ENCODE peak calls at places on chromosomes 4 and X, in five cellular contexts. P is fibroblast of lung; G is body of pancreas; F is CD4-positive, CD25-positive, alpha-beta regulatory T cell; S is H1. D is an unnamed sample.

GRCh38 chr4:139919513-139919912 is 234.5 kb downstream of the MAML3 start:
- DNase-seq in P (peak), G (peak), F (no peak), S (no peak), D (no peak)

GRCh38 chr4:109355835-109356234 is 53.4 kb upstream of the COL25A1 start:
- DNase-seq in P (no peak), G (no peak), F (no peak), S (no peak), D (no peak)

GRCh38 chr4:47410271-47410670 is 53.2 kb downstream of the COMMD8 start:
- DNase-seq in P (no peak), G (no peak), F (no peak), S (no peak), D (no peak)

GRCh38 chrX:30888526-30889146 is 418 bp downstream of the TAB3 start:
- DNase-seq in P (no peak), G (peak), F (peak), S (peak), D (no peak)

GRCh38 chrX:28058906-28059305 is 77.7 kb upstream of the DCAF8L1 start:
- DNase-seq in P (no peak), G (peak), F (no peak), S (no peak), D (no peak)

GRCh38 chr4:78014889-78015886 is 41.9 kb upstream of the FRAS1 start:
- DNase-seq in P (no peak), G (no peak), F (no peak), S (no peak), D (no peak)

GRCh38 chr4:169070071-169070894 is 60.2 kb upstream of the CBR4 start:
- DNase-seq in P (peak), G (peak), F (no peak), S (no peak), D (no peak)

GRCh38 chr4:172287112-172287511 is 473.9 kb downstream of the GALNTL6 start:
- DNase-seq in P (no peak), G (no peak), F (no peak), S (no peak), D (no peak)

GRCh38 chr4:16585053-16585452 is 313.4 kb downstream of the LDB2 start:
- DNase-seq in P (no peak), G (no peak), F (no peak), S (no peak), D (no peak)

GRCh38 chr4:88792268-88792781 is 94.7 kb upstream of the NAP1L5 start:
- DNase-seq in P (peak), G (no peak), F (no peak), S (no peak), D (no peak)

GRCh38 chrX:71859637-71860036 is 51.0 kb upstream of the NHSL2 start:
- DNase-seq in P (peak), G (peak), F (peak), S (no peak), D (peak)

GRCh38 chrX:48045410-48046311 is 25.8 kb downstream of the ZNF630 start:
- DNase-seq in P (peak), G (peak), F (no peak), S (no peak), D (no peak)

GRCh38 chr4:163610642-163611041 is 116.2 kb downstream of the TMA16 start:
- DNase-seq in P (no peak), G (no peak), F (no peak), S (no peak), D (no peak)

GRCh38 chr4:94455081-94455480 is 3.3 kb downstream of the PDLIM5 start:
- DNase-seq in P (peak), G (peak), F (no peak), S (no peak), D (no peak)

GRCh38 chr4:169179609-169180526 is 90.9 kb downstream of the SH3RF1 start:
- DNase-seq in P (peak), G (no peak), F (no peak), S (no peak), D (no peak)

DNA sequence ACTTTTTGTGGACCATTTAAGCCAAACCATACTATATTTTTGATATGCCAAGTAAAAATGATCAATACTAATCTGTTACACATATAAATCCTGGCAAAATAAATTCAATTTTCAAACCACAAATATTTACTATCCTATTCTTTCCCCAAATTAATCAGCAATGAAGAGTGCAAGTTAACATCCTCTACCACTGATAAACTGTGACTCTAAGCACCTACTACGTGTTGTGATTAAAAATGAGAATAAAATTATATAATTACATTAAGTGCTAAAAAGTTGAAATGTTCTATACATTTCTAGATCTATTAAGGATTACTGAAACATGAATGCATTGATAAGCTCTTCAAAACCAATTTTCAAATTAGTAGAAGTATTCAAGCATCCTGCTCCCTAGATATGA is 3.4 kb downstream of the KLHL15 start:
- DNase-seq in P (no peak), G (no peak), F (no peak), S (no peak), D (no peak)
- H3K27ac ChIP-seq in P (no peak), G (no peak), F (peak), S (no peak), D (no peak)

GRCh38 chr4:25075851-25076250 is 45.1 kb upstream of the LGI2 start:
- DNase-seq in P (no peak), G (peak), F (no peak), S (no peak), D (no peak)
- H3K27ac ChIP-seq in P (no peak), G (no peak), F (no peak), S (no peak), D (no peak)

DNA sequence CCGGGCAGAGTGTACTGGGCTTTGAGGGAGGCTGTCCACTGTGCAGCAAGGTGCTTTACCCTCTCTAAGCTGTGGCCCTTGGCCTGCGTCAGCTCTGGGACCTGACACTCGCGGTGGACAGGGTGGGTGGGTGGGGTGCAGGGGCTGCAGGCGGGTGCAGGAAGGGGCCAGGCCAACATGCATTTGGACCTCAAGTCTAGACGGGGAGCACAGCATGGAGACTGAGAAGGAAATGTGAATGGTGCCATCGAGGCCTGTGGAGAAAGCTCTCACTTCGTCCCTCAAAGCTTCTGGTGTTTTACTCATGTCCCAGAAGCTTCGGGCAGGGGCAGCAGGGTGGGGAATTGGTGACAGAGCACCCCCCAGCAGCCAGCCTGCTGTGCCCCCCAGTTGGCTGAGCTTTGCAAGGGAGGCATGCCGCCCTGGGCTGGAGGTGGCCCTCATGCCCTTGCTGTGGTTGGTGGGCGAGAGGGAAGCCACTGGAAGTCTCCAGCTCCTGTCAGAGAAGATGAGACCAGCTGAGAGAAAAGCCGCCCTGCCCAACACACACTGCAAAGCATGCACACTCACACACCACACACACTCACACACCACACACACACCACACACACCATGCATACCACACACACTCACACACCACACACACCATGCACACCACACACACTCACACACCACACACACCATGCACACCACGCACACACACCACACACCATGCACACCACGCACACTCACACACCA is 12.3 kb downstream of the PNMA6E start:
- DNase-seq in P (no peak), G (no peak), F (no peak), S (no peak), D (no peak)
- H3K27ac ChIP-seq in P (no peak), G (no peak), F (no peak), S (no peak), D (no peak)

GRCh38 chr4:142264961-142265360 is 581.1 kb downstream of the INPP4B start:
- DNase-seq in P (peak), G (peak), F (no peak), S (no peak), D (no peak)
- H3K27ac ChIP-seq in P (peak), G (peak), F (no peak), S (no peak), D (no peak)